ENCODE peak calls at places on chromosomes 13 and 19, in four cellular contexts. T is neural progenitor cell, V is astrocyte of the spinal cord, A is fibroblast of pulmonary artery. L is an unnamed sample.

GRCh38 chr13:102667911-102668310 is 26.9 kb downstream of the METTL21C start:
- DNase-seq in T (no peak), V (no peak), A (no peak), L (no peak)

GRCh38 chr13:41178040-41178439 is 16.3 kb downstream of the KBTBD7 start:
- DNase-seq in T (no peak), V (peak; percentile 21), A (peak; percentile 70), L (no peak)

GRCh38 chr13:84542348-84542747 is 660.1 kb upstream of the SLITRK1 start:
- DNase-seq in T (no peak), V (no peak), A (no peak), L (no peak)

GRCh38 chr19:44212865-44213346 is 574 bp downstream of the ZNF227 start:
- DNase-seq in T (peak; percentile 28), V (peak; percentile 42), A (peak; percentile 37), L (no peak)

GRCh38 chr13:111262281-111262680 is 58.2 kb upstream of the TEX29 start:
- DNase-seq in T (no peak), V (no peak), A (no peak), L (no peak)

GRCh38 chr19:36687214-36688056 is at the start of gene ZNF567:
- DNase-seq in T (peak; percentile 99), V (peak; percentile 95), A (peak; percentile 96), L (peak; percentile 91)

GRCh38 chr19:52566588-52566987 is 3.5 kb upstream of the ZNF701 start:
- DNase-seq in T (no peak), V (peak; percentile 9), A (peak; percentile 20), L (no peak)

GRCh38 chr13:113656015-113656588 is 1.9 kb downstream of the ATP4B start:
- DNase-seq in T (no peak), V (no peak), A (no peak), L (no peak)

GRCh38 chr19:28609944-28610343 is 603.0 kb downstream of the UQCRFS1 start:
- DNase-seq in T (no peak), V (no peak), A (no peak), L (no peak)

GRCh38 chr19:41883463-41883820 is 458 bp downstream of the ARHGEF1 start:
- DNase-seq in T (peak; percentile 19), V (no peak), A (no peak), L (no peak)

GRCh38 chr19:3383121-3383722 is 16.8 kb downstream of the NFIC start:
- DNase-seq in T (no peak), V (no peak), A (no peak), L (no peak)

GRCh38 chr19:15137777-15138176 is 30.6 kb downstream of the SYDE1 start:
- DNase-seq in T (no peak), V (no peak), A (no peak), L (no peak)

GRCh38 chr19:19202707-19203011 is 555 bp downstream of the NR2C2AP start:
- DNase-seq in T (peak; percentile 23), V (no peak), A (no peak), L (no peak)

GRCh38 chr13:30679483-30680330 is 55.6 kb upstream of the ALOX5AP start:
- DNase-seq in T (peak; percentile 60), V (peak; percentile 56), A (peak; percentile 58), L (no peak)

GRCh38 chr13:79481685-79482052 is 714 bp downstream of the NDFIP2 start:
- DNase-seq in T (no peak), V (no peak), A (no peak), L (no peak)

GRCh38 chr19:664913-665443 is 2.0 kb upstream of the RNF126 start:
- DNase-seq in T (peak; percentile 95), V (peak; percentile 76), A (peak; percentile 79), L (no peak)

GRCh38 chr13:60230593-60230992 is 66.9 kb upstream of the DIAPH3 start:
- DNase-seq in T (no peak), V (peak; percentile 16), A (peak; percentile 33), L (no peak)

DNA sequence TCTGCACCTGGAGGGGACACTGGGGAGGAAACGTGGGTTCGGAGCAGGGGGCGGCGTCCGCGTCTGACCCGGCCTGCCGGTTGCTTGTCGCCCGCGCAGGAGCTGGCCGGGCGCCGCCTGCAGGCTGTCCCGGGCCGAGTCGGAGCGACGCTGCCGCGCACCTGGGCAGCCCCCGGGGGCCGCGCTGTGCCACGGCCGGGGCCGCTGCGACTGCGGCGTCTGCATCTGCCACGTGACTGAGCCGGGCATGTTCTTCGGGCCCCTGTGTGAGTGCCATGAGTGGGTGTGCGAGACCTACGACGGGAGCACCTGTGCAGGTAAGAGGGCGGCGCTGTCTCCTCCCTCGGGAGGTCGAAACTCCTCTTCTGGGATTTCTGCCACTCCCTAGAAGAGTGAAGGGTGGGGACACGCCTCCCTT is 1.3 kb downstream of the ITGBL1 start:
- DNase-seq in T (no peak), V (no peak), A (no peak), L (no peak)
- TF ChIP-seq CTCF in T (peak; percentile 9), V (peak; percentile 24), A (no peak), L (peak; percentile 32)

DNA sequence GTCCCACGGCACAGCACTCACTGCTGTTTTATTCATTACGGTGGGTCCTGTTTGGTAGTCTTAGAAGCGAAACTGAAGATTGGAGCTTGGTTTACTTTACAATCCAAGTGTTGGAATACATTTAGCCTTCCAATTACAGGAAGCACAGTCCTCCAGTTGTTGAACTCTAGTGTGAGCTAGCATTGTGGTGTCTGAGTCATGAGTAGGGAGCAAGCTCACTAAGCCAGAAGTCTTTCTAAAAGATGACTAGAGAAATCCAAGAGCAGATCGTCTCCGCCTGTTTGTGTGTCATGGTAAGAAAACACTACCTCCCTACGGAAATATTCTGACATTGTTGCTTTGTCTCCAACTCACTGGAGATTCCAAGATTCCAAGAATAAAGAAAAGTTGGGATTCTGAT is 10.1 kb upstream of the SHISA2 start:
- DNase-seq in T (no peak), V (peak; percentile 92), A (peak; percentile 53), L (no peak)
- H3K4me3 ChIP-seq in T (no peak overlapping the region), V (no peak overlapping the region), A (no peak overlapping the region), L (no peak overlapping the region)

GRCh38 chr13:97573011-97573410 is 139.0 kb downstream of the RAP2A start:
- DNase-seq in T (peak; percentile 58), V (no peak), A (no peak), L (no peak)

GRCh38 chr13:97577026-97577425 is 143.1 kb downstream of the RAP2A start:
- DNase-seq in T (no peak), V (no peak), A (no peak), L (no peak)

GRCh38 chr13:97574926-97575325 is 141.0 kb downstream of the RAP2A start:
- DNase-seq in T (peak; percentile 53), V (peak; percentile 3), A (peak; percentile 64), L (no peak)
- TF ChIP-seq CTCF in T (peak; percentile 54), V (peak; percentile 50), A (peak; percentile 62), L (peak; percentile 31)

DNA sequence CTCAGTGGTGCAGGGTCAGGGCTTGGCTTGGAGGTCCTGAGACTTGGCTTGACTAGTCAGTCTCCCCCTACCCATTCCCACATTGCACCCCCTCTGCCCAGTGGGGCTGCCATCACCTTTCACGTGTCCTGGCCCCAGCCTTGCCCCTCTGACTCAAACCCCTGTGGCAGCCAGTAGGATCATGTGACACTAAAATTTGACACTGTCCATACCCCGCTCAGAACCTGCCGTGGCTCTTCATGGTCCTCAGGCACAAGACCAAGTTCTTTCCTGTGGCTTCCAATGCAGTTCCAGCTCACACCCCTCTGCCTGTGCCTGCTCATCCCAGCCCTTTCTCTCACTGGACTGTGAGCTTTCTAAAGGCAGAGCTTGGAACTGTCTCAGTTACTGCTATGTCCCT is 2.2 kb downstream of the PSMD8 start:
- DNase-seq in T (no peak), V (no peak), A (no peak), L (no peak)
- H3K4me3 ChIP-seq in T (no peak overlapping the region), V (no peak overlapping the region), A (peak overlapping the region; percentile 78), L (peak overlapping the region; percentile 99)

DNA sequence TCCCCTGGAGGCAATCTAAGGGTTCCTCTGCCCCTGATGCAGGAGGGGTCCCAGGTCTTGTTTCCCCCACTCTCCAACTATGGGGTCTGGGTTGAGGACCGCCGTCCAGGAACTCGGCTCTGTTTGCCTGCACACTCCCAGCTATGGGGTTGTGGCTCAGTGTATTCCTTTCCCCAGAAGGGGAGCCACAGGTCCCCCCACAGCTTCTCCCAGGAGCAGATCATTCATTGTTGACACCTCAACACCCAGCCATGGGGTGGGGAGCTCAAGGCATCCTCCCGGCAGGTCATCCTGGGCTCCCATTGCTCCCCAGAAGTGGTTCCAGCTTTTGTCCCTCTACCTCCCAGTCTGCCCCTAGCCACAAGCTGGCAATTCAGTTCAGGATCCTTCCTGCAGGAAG is 975 bp downstream of the ZNF358 start:
- DNase-seq in T (no peak), V (no peak), A (no peak), L (no peak)
- TF ChIP-seq CTCF in T (no peak), V (no peak), A (no peak), L (no peak)

DNA sequence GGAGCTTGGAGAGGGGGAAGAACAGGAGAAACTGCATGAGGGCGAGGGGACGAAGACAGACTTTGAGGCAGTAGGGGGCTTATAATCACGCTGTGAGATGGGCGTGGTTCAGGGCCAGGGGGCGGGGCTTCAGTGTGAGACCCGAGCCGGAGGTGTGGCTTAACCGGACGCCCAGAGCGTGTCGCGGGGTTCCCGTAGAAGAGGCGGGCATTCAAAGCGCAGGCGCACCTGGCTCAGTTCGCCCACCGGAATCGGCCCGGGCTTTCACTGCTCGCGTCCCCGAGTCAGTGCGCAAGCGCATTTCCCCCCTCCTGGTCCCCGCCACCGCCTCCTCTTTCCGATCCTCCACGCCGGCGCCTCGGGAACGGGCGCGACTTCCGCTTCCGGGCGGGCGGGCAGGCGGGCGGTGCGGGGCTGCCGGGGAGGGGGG is 225 bp upstream of the ZNF865 start:
- DNase-seq in T (peak; percentile 99), V (peak; percentile 98), A (peak; percentile 98), L (peak; percentile 81)
- H3K4me3 ChIP-seq in T (peak overlapping the region; percentile 85), V (peak overlapping the region; percentile 93), A (peak overlapping the region; percentile 76), L (peak overlapping the region; percentile 96)

L was measured in LNCaP clone FGC.